ENCODE peak calls at places on chromosome 5, in five cellular contexts. E is ovary, Q is A549, R is transverse colon, F is H1. N is an unnamed sample.

GRCh38 chr5:141100243-141100805 is at the start of gene PCDHB3:
- DNase-seq in E (peak), Q (peak), R (no peak), F (peak), N (no peak)

GRCh38 chr5:142722896-142723295 is 37.0 kb upstream of the FGF1 start:
- DNase-seq in E (no peak), Q (no peak), R (no peak), F (no peak), N (no peak)

GRCh38 chr5:1523480-1523792 is 324 bp downstream of the LPCAT1 start:
- DNase-seq in E (no peak), Q (no peak), R (peak), F (no peak), N (no peak)

GRCh38 chr5:139765409-139766217 is 30.0 kb upstream of the PSD2 start:
- DNase-seq in E (peak), Q (peak), R (peak), F (no peak), N (no peak)

GRCh38 chr5:137075163-137075970 is 423.8 kb downstream of the SPOCK1 start:
- DNase-seq in E (peak), Q (peak), R (peak), F (peak), N (no peak)

GRCh38 chr5:1470762-1471211 is 25.5 kb upstream of the SLC6A3 start:
- DNase-seq in E (no peak), Q (no peak), R (no peak), F (no peak), N (no peak)

GRCh38 chr5:51187953-51188591 is 195.2 kb upstream of the ISL1 start:
- DNase-seq in E (no peak), Q (no peak), R (no peak), F (peak), N (no peak)

GRCh38 chr5:78893959-78894676 is 91.0 kb downstream of the ARSB start:
- DNase-seq in E (no peak), Q (no peak), R (no peak), F (no peak), N (no peak)

DNA sequence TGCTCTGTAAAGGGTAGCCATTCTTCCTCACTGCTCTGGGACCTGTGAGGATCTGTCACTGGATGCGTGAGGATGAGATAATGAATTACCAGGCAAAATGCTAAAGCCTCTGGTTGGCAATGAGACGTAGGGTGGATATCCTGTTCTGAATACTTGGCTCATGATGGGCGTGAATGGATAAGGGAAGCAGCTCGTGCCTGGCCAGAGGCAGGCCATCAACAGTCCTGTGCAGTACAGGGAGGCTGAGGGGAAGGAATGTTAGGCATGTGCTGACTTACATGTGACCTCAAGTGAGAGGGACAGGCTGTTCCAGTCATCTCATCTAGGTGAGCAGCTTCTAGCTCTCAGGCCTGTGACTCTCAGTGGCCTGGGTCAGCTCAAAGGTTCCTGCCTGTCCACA is 172.8 kb downstream of the CARTPT start:
- DNase-seq in E (no peak), Q (peak), R (no peak), F (peak), N (peak)
- TF ChIP-seq EP300 in E (no peak), Q (no peak), R (no peak), F (no peak), N (peak)

DNA sequence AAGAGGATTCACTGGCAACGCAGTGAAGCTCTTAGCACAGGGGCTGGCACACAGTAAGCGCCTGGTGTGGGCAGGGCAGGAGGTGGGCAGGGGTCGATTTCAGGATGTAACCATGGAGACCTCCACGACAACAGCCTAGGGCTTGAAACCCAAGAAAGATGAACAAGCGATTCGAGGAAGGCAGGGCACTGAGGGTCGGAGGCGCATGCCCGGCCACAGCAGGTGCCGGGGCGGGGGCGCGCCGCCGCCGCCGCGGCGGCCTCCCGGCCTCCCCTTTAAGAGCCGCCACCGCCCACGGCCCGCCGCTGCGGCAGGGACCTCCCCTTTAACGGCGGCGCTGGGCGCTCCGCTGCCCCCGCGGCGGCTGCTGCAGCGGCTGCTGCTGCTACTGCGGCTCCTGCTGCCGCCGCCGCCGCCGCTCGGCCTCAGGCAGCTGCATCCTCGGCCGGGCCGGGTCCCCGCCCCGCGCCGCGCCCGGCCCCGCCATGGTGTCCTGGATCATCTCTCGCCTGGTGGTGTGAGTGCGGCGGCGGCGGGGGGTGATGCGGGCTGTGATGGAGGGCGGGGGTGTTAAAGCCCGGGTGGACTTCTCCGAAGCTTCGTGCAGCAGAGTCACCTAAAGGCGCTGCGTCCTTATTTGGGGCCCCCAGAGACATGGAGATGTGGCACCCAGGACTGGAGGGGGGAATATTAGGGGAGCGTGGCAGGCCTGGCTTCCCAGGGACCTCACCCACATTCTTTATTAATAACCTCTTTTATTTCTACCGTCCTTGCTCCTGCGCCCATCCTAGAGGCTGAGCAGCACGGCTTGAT is at the start of gene REEP2:
- DNase-seq in E (peak), Q (peak), R (peak), F (peak), N (no peak)
- H3K4me3 ChIP-seq in E (peak), Q (peak), R (peak), F (peak), N (peak)

GRCh38 chr5:150105898-150106615 is 19.7 kb upstream of the CSF1R start:
- DNase-seq in E (no peak), Q (no peak), R (no peak), F (no peak), N (peak)
- TF ChIP-seq EP300 in E (no peak), Q (no peak), R (no peak), F (no peak), N (no peak)

DNA sequence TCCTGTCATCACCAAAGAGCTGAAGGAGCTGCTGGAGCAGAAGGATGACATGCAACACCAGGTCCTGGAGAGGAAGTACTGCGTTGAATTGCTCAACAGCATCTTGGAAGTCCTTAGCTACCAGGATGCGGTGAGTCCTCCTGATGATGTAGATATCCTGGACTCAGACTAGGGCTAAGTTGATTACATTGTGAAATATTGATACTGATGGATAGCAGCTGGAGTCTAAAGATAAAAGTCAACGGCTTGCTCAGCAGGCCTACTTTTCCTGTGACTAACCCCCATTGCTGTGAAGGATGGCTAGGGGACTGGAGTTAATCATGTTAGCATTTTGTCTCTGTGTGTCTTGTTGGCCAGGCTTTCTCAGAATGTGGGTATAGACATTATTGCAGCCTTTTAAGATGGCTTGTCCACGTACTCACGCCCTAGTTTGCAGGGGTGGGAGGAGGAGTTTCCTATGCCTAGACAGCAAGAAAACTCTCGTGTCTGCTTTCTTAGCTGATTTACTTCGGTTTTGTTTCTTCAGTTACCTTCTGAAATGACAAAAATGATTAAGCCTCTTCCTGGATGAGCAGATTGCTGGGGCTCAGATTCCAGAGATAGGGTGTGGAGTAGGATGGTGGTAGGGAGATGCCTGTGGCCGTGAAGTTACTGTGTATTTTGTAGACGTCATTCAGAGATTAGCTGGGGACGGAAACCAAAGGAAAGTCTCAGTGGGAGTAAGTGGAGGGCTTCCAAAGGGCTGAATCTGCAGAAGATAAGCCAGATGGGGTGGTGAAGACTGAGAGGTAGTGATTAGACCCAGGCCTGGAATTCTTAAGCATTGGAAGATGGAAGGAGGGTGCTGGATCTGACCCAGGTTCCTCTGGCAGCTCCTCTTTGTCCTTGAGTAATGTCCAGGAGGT is 166.3 kb downstream of the DOCK2 start:
- DNase-seq in E (peak), Q (peak), R (peak), F (no peak), N (peak)
- H3K4me3 ChIP-seq in E (no peak), Q (no peak), R (no peak), F (no peak), N (no peak)

N was measured in esophagus muscularis mucosa.